ENCODE peak calls at places on chromosomes 12 and 14, in eight cellular contexts. J is esophagus squamous epithelium, I is kidney epithelial cell, F is IMR-90, T is heart right ventricle, P is A549, U is WERI-Rb-1, R is fibroblast of pulmonary artery. L is an unnamed sample.

GRCh38 chr14:89910706-89911017 is 43.9 kb downstream of the EFCAB11 start:
- DNase-seq in J (no peak), I (no peak), F (no peak), T (no peak), P (peak), U (no peak), R (no peak), L (no peak)

GRCh38 chr12:75208851-75209781 is 523 bp downstream of the KCNC2 start:
- DNase-seq in J (no peak), I (no peak), F (peak), T (no peak), P (peak), U (peak), R (peak), L (no peak)

GRCh38 chr12:18343708-18344107 is 82.4 kb downstream of the PIK3C2G start:
- DNase-seq in J (no peak), I (no peak), F (no peak), T (no peak), P (no peak), U (no peak), R (no peak), L (no peak)

GRCh38 chr12:9870311-9870866 is 1.2 kb upstream of the CLEC2B start:
- DNase-seq in J (no peak), I (no peak), F (no peak), T (peak), P (no peak), U (no peak), R (peak), L (no peak)

GRCh38 chr12:85825751-85826150 is 10.5 kb downstream of the RASSF9 start:
- DNase-seq in J (no peak), I (peak), F (no peak), T (no peak), P (no peak), U (peak), R (no peak), L (peak)

GRCh38 chr12:79441534-79441933 is 249.2 kb downstream of the PAWR start:
- DNase-seq in J (no peak), I (no peak), F (no peak), T (no peak), P (no peak), U (no peak), R (no peak), L (no peak)

GRCh38 chr12:91355150-91356006 is 172.8 kb upstream of the DCN start:
- DNase-seq in J (no peak), I (peak), F (peak), T (peak), P (peak), U (peak), R (peak), L (no peak)

GRCh38 chr14:65948302-65948701 is 535.8 kb downstream of the FUT8 start:
- DNase-seq in J (no peak), I (no peak), F (no peak), T (no peak), P (no peak), U (no peak), R (no peak), L (no peak)

GRCh38 chr14:55129086-55129427 is at the start of gene LGALS3:
- DNase-seq in J (no peak), I (no peak), F (peak), T (peak), P (peak), U (peak), R (peak), L (no peak)

GRCh38 chr12:3083241-3083921 is 6.2 kb downstream of the TSPAN9 start:
- DNase-seq in J (no peak), I (no peak), F (no peak), T (no peak), P (no peak), U (no peak), R (no peak), L (no peak)

GRCh38 chr12:2372178-2372577 is 319.4 kb downstream of the CACNA1C start:
- DNase-seq in J (no peak), I (no peak), F (no peak), T (no peak), P (no peak), U (no peak), R (no peak), L (no peak)

GRCh38 chr14:88592016-88592415 is 29.2 kb downstream of the ZC3H14 start:
- DNase-seq in J (no peak), I (no peak), F (peak), T (no peak), P (no peak), U (no peak), R (no peak), L (no peak)

GRCh38 chr12:99053599-99054362 is 408.7 kb downstream of the APAF1 start:
- DNase-seq in J (no peak), I (no peak), F (no peak), T (no peak), P (no peak), U (no peak), R (no peak), L (no peak)

GRCh38 chr12:48865441-48866290 is at the start of gene RND1:
- DNase-seq in J (peak), I (peak), F (peak), T (peak), P (peak), U (peak), R (peak), L (peak)

GRCh38 chr12:88944403-88944802 is 364.1 kb upstream of the KITLG start:
- DNase-seq in J (no peak), I (no peak), F (peak), T (no peak), P (peak), U (no peak), R (peak), L (no peak)

GRCh38 chr12:109440851-109441490 is 36.1 kb downstream of the KCTD10 start:
- DNase-seq in J (no peak), I (no peak), F (no peak), T (no peak), P (no peak), U (peak), R (peak), L (no peak)

GRCh38 chr12:81043979-81044740 is 33.7 kb upstream of the ACSS3 start:
- DNase-seq in J (no peak), I (no peak), F (no peak), T (no peak), P (no peak), U (no peak), R (no peak), L (no peak)

GRCh38 chr14:31969371-31969770 is 107.7 kb upstream of the ARHGAP5 start:
- DNase-seq in J (no peak), I (no peak), F (no peak), T (no peak), P (no peak), U (no peak), R (no peak), L (no peak)

GRCh38 chr12:11136075-11136474 is 1.6 kb upstream of the TAS2R30 start:
- DNase-seq in J (no peak), I (no peak), F (no peak), T (no peak), P (no peak), U (no peak), R (no peak), L (no peak)

GRCh38 chr12:81089412-81089811 is 11.5 kb downstream of the ACSS3 start:
- DNase-seq in J (no peak), I (no peak), F (no peak), T (no peak), P (no peak), U (no peak), R (no peak), L (no peak)

GRCh38 chr12:89098390-89099102 is 253.8 kb downstream of the DUSP6 start:
- DNase-seq in J (no peak), I (no peak), F (peak), T (peak), P (no peak), U (peak), R (peak), L (no peak)

GRCh38 chr12:54394281-54394719 is 9.8 kb upstream of the ZNF385A start:
- DNase-seq in J (no peak), I (no peak), F (peak), T (no peak), P (peak), U (peak), R (peak), L (no peak)

GRCh38 chr12:65695077-65695865 is 129.0 kb upstream of the HMGA2 start:
- DNase-seq in J (no peak), I (peak), F (peak), T (peak), P (peak), U (no peak), R (peak), L (peak)

GRCh38 chr14:56868660-56869059 is 58.4 kb upstream of the OTX2 start:
- DNase-seq in J (no peak), I (no peak), F (no peak), T (no peak), P (no peak), U (peak), R (no peak), L (no peak)

GRCh38 chr12:26810330-26810729 is 22.7 kb downstream of the ITPR2 start:
- DNase-seq in J (no peak), I (no peak), F (peak), T (peak), P (no peak), U (no peak), R (peak), L (no peak)

GRCh38 chr12:26768611-26769603 is 64.1 kb downstream of the ITPR2 start:
- DNase-seq in J (no peak), I (no peak), F (no peak), T (no peak), P (peak), U (no peak), R (no peak), L (no peak)

GRCh38 chr12:93569656-93570551 is 2.6 kb upstream of the SOCS2 start:
- DNase-seq in J (peak), I (no peak), F (peak), T (peak), P (peak), U (peak), R (peak), L (no peak)

GRCh38 chr12:22687677-22688076 is 62.7 kb downstream of the ETNK1 start:
- DNase-seq in J (no peak), I (peak), F (peak), T (no peak), P (no peak), U (no peak), R (peak), L (no peak)

GRCh38 chr12:105031061-105031807 is 45.1 kb downstream of the NOPCHAP1 start:
- DNase-seq in J (no peak), I (no peak), F (no peak), T (no peak), P (no peak), U (no peak), R (no peak), L (no peak)

GRCh38 chr14:83816755-83817154 is 1713.2 kb upstream of the FLRT2 start:
- DNase-seq in J (no peak), I (no peak), F (peak), T (peak), P (no peak), U (no peak), R (peak), L (no peak)

GRCh38 chr14:105414456-105415371 is 4.9 kb upstream of the MTA1 start:
- DNase-seq in J (no peak), I (no peak), F (peak), T (peak), P (peak), U (peak), R (peak), L (no peak)

GRCh38 chr14:103739466-103739792 is 23.8 kb downstream of the ZFYVE21 start:
- DNase-seq in J (no peak), I (no peak), F (no peak), T (no peak), P (no peak), U (no peak), R (no peak), L (no peak)

GRCh38 chr12:132305991-132306884 is 23.2 kb downstream of the GALNT9 start:
- DNase-seq in J (no peak), I (no peak), F (no peak), T (no peak), P (no peak), U (no peak), R (no peak), L (no peak)

GRCh38 chr12:6563448-6564050 is 4.5 kb downstream of the NOP2 start:
- DNase-seq in J (no peak), I (no peak), F (peak), T (no peak), P (peak), U (peak), R (peak), L (no peak)

GRCh38 chr12:64893961-64894360 is 69.5 kb downstream of the TBC1D30 start:
- DNase-seq in J (no peak), I (no peak), F (peak), T (no peak), P (peak), U (no peak), R (peak), L (no peak)

GRCh38 chr12:69337325-69337724 is 10.9 kb upstream of the LYZ start:
- DNase-seq in J (no peak), I (no peak), F (no peak), T (no peak), P (no peak), U (no peak), R (peak), L (no peak)

GRCh38 chr12:47819902-47820630 is at the start of gene HDAC7:
- DNase-seq in J (no peak), I (no peak), F (peak), T (peak), P (peak), U (peak), R (peak), L (no peak)

GRCh38 chr14:52878469-52878868 is 72.4 kb downstream of the FERMT2 start:
- DNase-seq in J (no peak), I (no peak), F (no peak), T (no peak), P (no peak), U (no peak), R (no peak), L (no peak)

GRCh38 chr12:19288603-19289244 is 150.6 kb upstream of the AEBP2 start:
- DNase-seq in J (no peak), I (no peak), F (peak), T (no peak), P (peak), U (no peak), R (peak), L (no peak)

GRCh38 chr12:131091413-131091975 is 137.8 kb downstream of the ADGRD1 start:
- DNase-seq in J (no peak), I (no peak), F (no peak), T (no peak), P (no peak), U (no peak), R (no peak), L (no peak)
- H3K4me3 ChIP-seq in J (no peak), I (no peak), F (no peak), T (no peak), P (no peak), U (no peak), R (no peak), L (no peak)

DNA sequence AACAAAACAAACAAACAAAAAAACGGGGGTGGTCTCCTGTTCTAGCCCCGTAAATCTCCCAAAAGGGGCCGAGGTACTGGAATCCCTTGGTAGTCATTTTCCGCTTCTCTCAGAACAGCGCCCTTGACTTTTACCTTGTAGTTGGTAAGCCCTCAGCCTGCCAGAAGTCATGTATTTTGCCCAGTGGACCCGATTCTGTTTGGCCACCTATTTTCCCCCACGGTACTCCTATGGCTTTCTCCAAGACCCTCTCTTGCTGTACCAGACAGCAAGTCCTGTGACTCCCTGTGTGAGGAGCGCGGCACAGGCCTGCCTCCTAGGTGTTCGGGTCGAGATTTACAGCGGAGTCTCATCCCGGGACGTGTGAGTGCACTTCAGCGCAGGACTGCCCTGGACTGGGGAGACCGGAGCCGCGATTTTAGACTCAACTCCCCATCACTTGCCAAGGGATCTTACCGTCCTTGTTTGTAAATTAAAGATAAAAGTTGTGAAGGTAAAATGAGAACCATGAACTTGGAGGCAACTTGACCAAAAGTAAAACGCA is 1.1 kb upstream of the MBD6 start:
- DNase-seq in J (no peak), I (no peak), F (peak), T (peak), P (peak), U (peak), R (no peak), L (no peak)
- TF ChIP-seq CTCF in J (no peak), I (peak), F (no peak), T (no peak), P (no peak), U (peak), R (no peak), L (peak)

GRCh38 chr12:123962530-123962929 is 10.1 kb downstream of the CCDC92 start:
- DNase-seq in J (no peak), I (no peak), F (no peak), T (no peak), P (no peak), U (no peak), R (no peak), L (no peak)
- H3K4me3 ChIP-seq in J (no peak), I (no peak), F (no peak), T (no peak), P (no peak), U (no peak), R (no peak), L (no peak)

GRCh38 chr14:96354246-96354645 is 8.9 kb downstream of the ATG2B start:
- DNase-seq in J (no peak), I (no peak), F (no peak), T (no peak), P (no peak), U (no peak), R (no peak), L (no peak)

GRCh38 chr14:96352708-96353107 is 10.4 kb downstream of the ATG2B start:
- DNase-seq in J (no peak), I (no peak), F (peak), T (no peak), P (no peak), U (no peak), R (no peak), L (no peak)

GRCh38 chr14:96362071-96362964 is 823 bp downstream of the ATG2B start:
- DNase-seq in J (no peak), I (peak), F (peak), T (peak), P (peak), U (no peak), R (peak), L (no peak)

GRCh38 chr14:96359959-96360358 is 3.2 kb downstream of the ATG2B start:
- DNase-seq in J (no peak), I (no peak), F (no peak), T (no peak), P (no peak), U (no peak), R (no peak), L (no peak)

DNA sequence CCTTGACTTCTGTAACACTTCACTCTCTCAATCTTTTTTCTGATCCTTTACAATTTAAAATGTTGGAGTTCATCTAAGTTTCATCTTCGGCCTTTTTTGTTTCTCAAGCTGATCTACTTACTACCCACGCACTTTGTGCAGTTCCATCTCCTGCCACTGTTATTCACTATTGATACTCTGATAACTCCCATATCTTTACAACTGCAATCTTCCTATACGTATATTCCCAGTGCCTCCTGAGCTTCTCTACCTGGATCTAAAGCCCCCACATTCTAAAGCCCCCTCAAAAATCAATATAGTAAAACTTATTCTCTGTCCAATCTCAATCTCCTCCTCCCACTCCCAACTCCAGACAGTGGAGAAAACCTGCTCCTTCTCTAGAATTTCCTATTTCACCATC is 5.9 kb downstream of the ATG2B start:
- DNase-seq in J (no peak), I (no peak), F (no peak), T (no peak), P (no peak), U (no peak), R (no peak), L (no peak)
- TF ChIP-seq CTCF in J (no peak), I (no peak), F (no peak), T (no peak), P (no peak), U (no peak), R (no peak), L (peak)

GRCh38 chr14:87483651-87484260 is 509.2 kb downstream of the GALC start:
- DNase-seq in J (no peak), I (peak), F (peak), T (no peak), P (no peak), U (no peak), R (peak), L (no peak)
- H3K4me3 ChIP-seq in J (no peak), I (no peak), F (no peak), T (no peak), P (no peak), U (no peak), R (no peak), L (no peak)

GRCh38 chr14:100056964-100057817 is 8.0 kb upstream of the EVL start:
- DNase-seq in J (no peak), I (no peak), F (peak), T (no peak), P (peak), U (no peak), R (peak), L (no peak)
- TF ChIP-seq CTCF in J (peak), I (peak), F (peak), T (peak), P (peak), U (no peak), R (peak), L (peak)

L was measured in epithelial cell of proximal tubule.